ENCODE peak calls at places on chromosomes 4 and X, in eight cellular contexts. U is DMS153; E is GM19239; A is astrocyte of the spinal cord; R is stimulated activated CD4-positive, alpha-beta T cell treated with anti-CD3 and anti-CD28 coated beads, Interleukin-12 subunit alpha, Interleukin-12 subunit beta, amount 100 ng/mL, for 4 hours; W is stimulated activated naive CD8-positive, alpha-beta T cell treated with anti-CD3 and anti-CD28 coated beads, Interleukin-15, Interleukin-2, amounts not matched to agents 100 U/mL and 50 U/mL, for 24 hours; N is activated T-cell treated with anti-CD3 and anti-CD28 coated beads for 24 hours; H is amniotic stem cell. I is an unnamed sample.

GRCh38 chrX:139290310-139290709 is 240.2 kb upstream of the F9 start:
- DNase-seq in U (no peak), E (no peak), A (peak), R (no peak), W (no peak), N (no peak), H (no peak), I (no peak)

GRCh38 chr4:76059750-76060149 is 14.8 kb upstream of the ART3 start:
- DNase-seq in U (no peak), E (no peak), A (no peak), R (no peak), W (no peak), N (no peak), H (no peak), I (no peak)

GRCh38 chr4:102390438-102390837 is 45.2 kb upstream of the SLC39A8 start:
- DNase-seq in U (no peak), E (no peak), A (peak), R (no peak), W (no peak), N (no peak), H (no peak), I (no peak)

GRCh38 chr4:8607603-8608481 is 15.3 kb downstream of the CPZ start:
- DNase-seq in U (no peak), E (peak), A (no peak), R (peak), W (peak), N (peak), H (no peak), I (peak)

GRCh38 chr4:138310498-138310897 is 68.3 kb upstream of the SLC7A11 start:
- DNase-seq in U (no peak), E (no peak), A (no peak), R (no peak), W (no peak), N (no peak), H (no peak), I (no peak)

GRCh38 chr4:139986621-139987510 is 167.1 kb downstream of the MAML3 start:
- DNase-seq in U (no peak), E (no peak), A (peak), R (no peak), W (no peak), N (no peak), H (no peak), I (no peak)

GRCh38 chr4:75968084-75968483 is 22.7 kb downstream of the SDAD1 start:
- DNase-seq in U (no peak), E (no peak), A (no peak), R (no peak), W (no peak), N (no peak), H (no peak), I (no peak)

GRCh38 chrX:1316527-1316926 is 20.1 kb upstream of the IL3RA start:
- DNase-seq in U (no peak), E (no peak), A (no peak), R (no peak), W (peak), N (no peak), H (no peak), I (no peak)

GRCh38 chrX:129813662-129814061 is 30.0 kb downstream of the ZDHHC9 start:
- DNase-seq in U (no peak), E (no peak), A (no peak), R (no peak), W (no peak), N (no peak), H (no peak), I (no peak)

GRCh38 chr4:23337292-23337691 is 552.6 kb downstream of the PPARGC1A start:
- DNase-seq in U (no peak), E (no peak), A (no peak), R (no peak), W (no peak), N (no peak), H (no peak), I (no peak)

GRCh38 chr4:107392951-107393350 is 327.1 kb downstream of the PAPSS1 start:
- DNase-seq in U (no peak), E (no peak), A (peak), R (no peak), W (no peak), N (no peak), H (no peak), I (no peak)

GRCh38 chr4:69383281-69383680 is 103.0 kb downstream of the UGT2B28 start:
- DNase-seq in U (no peak), E (no peak), A (no peak), R (no peak), W (no peak), N (no peak), H (no peak), I (no peak)

GRCh38 chr4:76658231-76659102 is 223.4 kb downstream of the SHROOM3 start:
- DNase-seq in U (no peak), E (no peak), A (peak), R (no peak), W (no peak), N (no peak), H (peak), I (no peak)

GRCh38 chrX:21657318-21658151 is 595 bp downstream of the KLHL34 start:
- DNase-seq in U (no peak), E (no peak), A (no peak), R (no peak), W (peak), N (no peak), H (no peak), I (peak)

GRCh38 chr4:182749768-182750167 is 167.4 kb downstream of the DCTD start:
- DNase-seq in U (peak), E (no peak), A (peak), R (no peak), W (no peak), N (no peak), H (no peak), I (no peak)

GRCh38 chr4:40909363-40909876 is 159.7 kb downstream of the NSUN7 start:
- DNase-seq in U (peak), E (no peak), A (peak), R (peak), W (peak), N (peak), H (peak), I (peak)

GRCh38 chrX:149881081-149881711 is at the start of gene MAGEA8:
- DNase-seq in U (no peak), E (no peak), A (no peak), R (peak), W (peak), N (no peak), H (no peak), I (no peak)

GRCh38 chr4:95998311-95998710 is 158.4 kb downstream of the PDHA2 start:
- DNase-seq in U (no peak), E (no peak), A (no peak), R (no peak), W (no peak), N (no peak), H (no peak), I (no peak)

GRCh38 chr4:39565925-39566630 is 38.8 kb upstream of the UGDH start:
- DNase-seq in U (no peak), E (no peak), A (peak), R (no peak), W (no peak), N (no peak), H (peak), I (no peak)

GRCh38 chr4:151133311-151133710 is 33.9 kb downstream of the RPS3A start:
- DNase-seq in U (no peak), E (no peak), A (no peak), R (no peak), W (no peak), N (no peak), H (no peak), I (no peak)

GRCh38 chrX:39859991-39860861 is 237.5 kb downstream of the BCOR start:
- DNase-seq in U (peak), E (no peak), A (peak), R (peak), W (peak), N (peak), H (no peak), I (peak)